ENCODE peak calls at places on chromosomes 2 and 18, in ten cellular contexts. A is sigmoid colon, U is tibial artery, F is BE2C, O is gastrocnemius medialis, M is A549, G is right lobe of liver, W is pancreas, C is mammary epithelial cell, E is cardiac muscle cell. P is an unnamed sample. For H3K4me1, the result is how much of the 10 kb centered on the place peaks cover.

GRCh38 chr2:111945444-111946293 is 47.3 kb downstream of the MERTK start:
- DNase-seq in U (no peak), C (no peak), G (no peak), O (no peak), A (no peak), M (no peak), W (no peak), E (no peak), F (no peak), P (no peak)

GRCh38 chr18:48711651-48712486 is 173.0 kb downstream of the CTIF start:
- DNase-seq in W (no peak), O (no peak), A (no peak), M (peak), U (no peak), G (no peak), E (peak), C (no peak), F (peak), P (no peak)

GRCh38 chr2:164205347-164205746 is 415.9 kb downstream of the GRB14 start:
- DNase-seq in W (no peak), E (peak), U (no peak), C (peak), M (no peak), G (no peak), A (no peak), O (no peak), F (no peak), P (no peak)

GRCh38 chr2:217219141-217219505 is 359.3 kb upstream of the TNP1 start:
- DNase-seq in A (no peak), U (no peak), C (no peak), O (no peak), G (no peak), E (no peak), M (no peak), W (no peak), F (no peak), P (no peak)

GRCh38 chr2:149291881-149292280 is 38.5 kb upstream of the LYPD6 start:
- DNase-seq in M (no peak), E (no peak), F (no peak), G (no peak), A (no peak), O (no peak), U (no peak), W (no peak), C (no peak), P (no peak)

GRCh38 chr2:142754182-142754581 is 123.3 kb upstream of the KYNU start:
- DNase-seq in M (no peak), U (no peak), E (no peak), A (no peak), C (no peak), G (no peak), O (no peak), F (no peak), W (no peak), P (no peak)

GRCh38 chr2:120735750-120736170 is at the start of gene GLI2:
- DNase-seq in G (no peak), U (peak), C (peak), A (peak), M (peak), E (peak), W (peak), F (peak), O (peak), P (peak)

GRCh38 chr2:135825855-135826190 is 11.2 kb downstream of the LCT start:
- DNase-seq in W (no peak), U (no peak), O (no peak), G (no peak), C (no peak), M (no peak), F (no peak), E (no peak), A (no peak), P (no peak)

GRCh38 chr2:1910562-1911256 is 166.4 kb upstream of the PXDN start:
- DNase-seq in M (no peak), U (no peak), F (no peak), W (no peak), A (no peak), G (no peak), C (no peak), O (no peak), E (no peak), P (no peak)

GRCh38 chr2:122478773-122479172 is 723.3 kb downstream of the TSN start:
- DNase-seq in F (no peak), A (no peak), E (peak), C (no peak), G (no peak), W (no peak), M (no peak), O (no peak), U (no peak), P (no peak)

GRCh38 chr2:38690499-38691420 is 24.8 kb downstream of the GALM start:
- DNase-seq in F (peak), O (no peak), U (no peak), E (peak), G (no peak), M (peak), C (peak), W (no peak), A (no peak), P (no peak)

GRCh38 chr18:58314284-58314683 is 270.3 kb downstream of the NEDD4L start:
- DNase-seq in W (peak), A (peak), C (peak), F (peak), G (peak), O (peak), E (peak), U (peak), M (no peak), P (peak)

GRCh38 chr2:236061497-236061896 is 106.7 kb downstream of the GBX2 start:
- DNase-seq in A (no peak), C (no peak), E (no peak), G (no peak), U (no peak), O (no peak), W (no peak), M (no peak), F (no peak), P (no peak)

GRCh38 chr2:176931588-176932563 is 280.7 kb upstream of the HNRNPA3 start:
- DNase-seq in F (no peak), G (no peak), C (peak), A (no peak), U (no peak), M (peak), E (peak), W (no peak), O (no peak), P (no peak)

GRCh38 chr18:70234667-70235459 is 29.4 kb upstream of the RTTN start:
- DNase-seq in U (no peak), F (no peak), W (no peak), M (peak), A (no peak), E (peak), C (no peak), O (no peak), G (no peak), P (no peak)

GRCh38 chr18:23573948-23574431 is 12.3 kb downstream of the NPC1 start:
- DNase-seq in W (no peak), C (peak), F (no peak), G (no peak), O (no peak), U (no peak), M (no peak), E (peak), A (no peak), P (no peak)

GRCh38 chr18:43396266-43396665 is 119.0 kb upstream of the SYT4 start:
- DNase-seq in G (no peak), W (no peak), E (peak), M (no peak), C (no peak), F (no peak), O (no peak), A (no peak), U (no peak), P (no peak)

GRCh38 chr2:112636605-112637288 is 9.0 kb upstream of the SLC20A1 start:
- DNase-seq in W (no peak), M (no peak), G (no peak), E (no peak), A (no peak), O (no peak), U (no peak), C (no peak), F (no peak), P (no peak)

GRCh38 chr2:102142829-102143449 is 393 bp downstream of the IL1R1 start:
- DNase-seq in F (no peak), U (no peak), W (no peak), E (peak), O (no peak), M (peak), C (peak), A (peak), G (peak), P (no peak)

GRCh38 chr18:31454066-31454708 is 6.6 kb downstream of the DSG3 start:
- DNase-seq in E (peak), C (peak), A (no peak), O (no peak), U (no peak), G (no peak), M (peak), F (no peak), W (no peak), P (no peak)

GRCh38 chr2:169247231-169247630 is 115.1 kb downstream of the LRP2 start:
- DNase-seq in G (no peak), E (no peak), C (no peak), A (no peak), O (no peak), W (no peak), U (no peak), M (no peak), F (no peak), P (no peak)

GRCh38 chr2:33681333-33681732 is 82.2 kb upstream of the FAM98A start:
- DNase-seq in E (no peak), W (no peak), U (no peak), A (no peak), G (no peak), O (no peak), F (no peak), M (no peak), C (no peak), P (no peak)

GRCh38 chr2:182717451-182718215 is 1.6 kb downstream of the DNAJC10 start:
- DNase-seq in F (no peak), E (no peak), A (no peak), O (no peak), U (no peak), C (no peak), W (no peak), G (no peak), M (no peak), P (no peak)

GRCh38 chr18:48616484-48617255 is 77.8 kb downstream of the CTIF start:
- DNase-seq in M (no peak), E (peak), W (no peak), G (peak), A (no peak), U (no peak), C (peak), F (no peak), O (no peak), P (no peak)

GRCh38 chr2:169768262-169768995 is 30.2 kb upstream of the SSB start:
- DNase-seq in F (no peak), U (no peak), M (no peak), E (no peak), A (no peak), W (peak), O (no peak), G (peak), C (no peak), P (no peak)

GRCh38 chr2:212484563-212485080 is 54.0 kb downstream of the ERBB4 start:
- DNase-seq in O (no peak), M (no peak), U (no peak), W (no peak), E (no peak), F (no peak), A (no peak), G (no peak), C (no peak), P (no peak)

GRCh38 chr2:71592181-71592711 is 138.9 kb downstream of the DYSF start:
- DNase-seq in G (no peak), W (no peak), C (no peak), M (no peak), E (no peak), U (no peak), F (no peak), O (no peak), A (no peak), P (no peak)

GRCh38 chr18:13316066-13316465 is 97.5 kb downstream of the LDLRAD4 start:
- DNase-seq in M (no peak), A (no peak), E (no peak), G (no peak), F (no peak), C (no peak), W (no peak), U (no peak), O (no peak), P (no peak)

GRCh38 chr2:149741646-149742045 is 154.1 kb upstream of the MMADHC start:
- DNase-seq in G (no peak), A (no peak), O (no peak), F (no peak), U (no peak), E (peak), M (no peak), W (no peak), C (peak), P (no peak)

GRCh38 chr2:109242654-109243331 is 113.8 kb downstream of the SH3RF3 start:
- DNase-seq in A (peak), C (peak), G (no peak), W (no peak), F (no peak), M (no peak), U (peak), E (peak), O (no peak), P (peak)

GRCh38 chr18:74622079-74622478 is 24.4 kb downstream of the ZNF407 start:
- DNase-seq in O (no peak), A (no peak), E (no peak), F (no peak), C (no peak), U (no peak), M (no peak), W (no peak), G (no peak), P (no peak)

GRCh38 chr2:218039171-218039570 is 29.9 kb upstream of the RUFY4 start:
- DNase-seq in W (no peak), E (no peak), U (no peak), G (no peak), M (no peak), A (no peak), F (no peak), O (no peak), C (peak), P (no peak)

GRCh38 chr2:109438773-109439191 is 175.0 kb downstream of the SEPTIN10 start:
- DNase-seq in E (peak), W (no peak), M (no peak), C (peak), G (peak), O (peak), A (peak), U (peak), F (no peak), P (peak)

GRCh38 chr2:152383702-152384101 is 48.7 kb downstream of the FMNL2 start:
- DNase-seq in C (no peak), E (no peak), W (no peak), F (no peak), U (no peak), G (no peak), A (no peak), O (no peak), M (no peak), P (no peak)

GRCh38 chr2:152376968-152377367 is 42.0 kb downstream of the FMNL2 start:
- DNase-seq in U (no peak), F (no peak), C (no peak), O (no peak), A (no peak), M (no peak), E (no peak), W (no peak), G (no peak), P (no peak)

GRCh38 chr2:152376385-152376784 is 41.4 kb downstream of the FMNL2 start:
- DNase-seq in U (no peak), E (no peak), F (no peak), G (no peak), W (peak), O (no peak), C (peak), A (no peak), M (no peak), P (no peak)

GRCh38 chr2:152379089-152379488 is 44.1 kb downstream of the FMNL2 start:
- DNase-seq in M (no peak), E (no peak), O (no peak), C (no peak), F (no peak), A (no peak), W (no peak), U (no peak), G (no peak), P (no peak)

DNA sequence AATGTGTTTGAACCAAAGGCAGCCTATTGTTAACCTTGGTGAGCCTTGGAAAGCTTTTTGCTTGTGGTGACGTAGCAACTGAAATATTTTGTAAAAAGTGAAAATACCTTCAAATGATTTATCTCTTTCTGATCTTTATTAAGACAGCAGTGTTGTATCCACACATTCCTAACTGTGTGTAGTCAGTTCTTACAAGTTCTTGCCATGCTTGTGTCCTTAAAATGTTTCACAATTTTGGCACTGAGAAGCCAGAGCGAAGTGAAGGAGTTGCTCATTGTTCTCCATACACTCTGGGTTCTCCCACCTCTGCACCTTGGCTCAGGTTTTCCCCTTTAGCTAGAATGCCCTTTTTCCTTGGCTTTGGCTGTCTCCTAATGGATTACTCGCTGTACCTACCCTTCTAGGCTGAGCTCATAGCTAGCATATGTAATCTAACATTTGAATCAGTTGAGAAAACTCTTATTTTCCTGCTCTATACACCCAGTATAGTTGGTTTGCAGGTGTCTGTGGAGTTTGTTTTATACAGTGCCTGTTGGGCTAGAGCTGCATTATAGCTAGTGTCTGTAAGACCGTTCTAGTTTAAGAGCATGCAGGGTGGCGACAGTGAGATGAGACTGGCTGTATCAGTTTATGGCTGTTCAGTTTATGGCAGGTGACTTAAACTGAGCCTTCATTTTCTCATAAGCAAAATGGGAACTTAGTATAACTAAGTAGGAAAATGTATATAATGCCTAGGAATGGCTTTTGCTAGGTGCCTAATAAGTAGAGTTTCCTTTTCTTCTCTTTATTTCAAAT is 45.5 kb downstream of the FMNL2 start:
- DNase-seq in E (no peak), C (no peak), W (no peak), U (no peak), O (no peak), G (no peak), M (no peak), F (no peak), A (no peak), P (no peak)
- H3K4me1 ChIP-seq in E (under half), C (under half), W (under half), U (under half), O (under half), G (under half), M (under half), F (under half), A (under half), P (under half)

DNA sequence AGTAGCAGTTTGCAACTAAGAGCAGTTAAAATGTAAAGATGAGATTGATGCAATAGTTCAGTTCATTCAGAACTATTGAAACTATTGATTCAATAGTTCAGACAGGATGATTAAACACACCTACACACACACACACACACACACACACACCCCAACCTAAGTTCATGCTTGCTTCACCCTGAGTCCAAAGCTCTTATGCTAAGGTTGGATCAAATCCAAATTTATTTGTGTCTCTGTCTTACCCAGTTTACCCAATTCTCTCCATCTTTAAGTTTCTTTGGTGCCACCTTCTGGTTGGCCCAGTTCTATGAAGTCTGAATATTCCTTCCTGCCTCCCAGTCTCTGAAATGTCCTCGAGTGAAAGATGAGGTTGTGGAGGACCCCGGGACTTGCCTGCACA is 5.1 kb downstream of the SERPINB8 start:
- DNase-seq in M (no peak), O (no peak), G (no peak), F (no peak), E (peak), A (no peak), U (no peak), W (no peak), C (peak), P (no peak)
- TF ChIP-seq CTCF in M (peak), O (no peak), G (peak), F (peak), E (peak), A (no peak), U (no peak), W (no peak), C (peak), P (no peak)

DNA sequence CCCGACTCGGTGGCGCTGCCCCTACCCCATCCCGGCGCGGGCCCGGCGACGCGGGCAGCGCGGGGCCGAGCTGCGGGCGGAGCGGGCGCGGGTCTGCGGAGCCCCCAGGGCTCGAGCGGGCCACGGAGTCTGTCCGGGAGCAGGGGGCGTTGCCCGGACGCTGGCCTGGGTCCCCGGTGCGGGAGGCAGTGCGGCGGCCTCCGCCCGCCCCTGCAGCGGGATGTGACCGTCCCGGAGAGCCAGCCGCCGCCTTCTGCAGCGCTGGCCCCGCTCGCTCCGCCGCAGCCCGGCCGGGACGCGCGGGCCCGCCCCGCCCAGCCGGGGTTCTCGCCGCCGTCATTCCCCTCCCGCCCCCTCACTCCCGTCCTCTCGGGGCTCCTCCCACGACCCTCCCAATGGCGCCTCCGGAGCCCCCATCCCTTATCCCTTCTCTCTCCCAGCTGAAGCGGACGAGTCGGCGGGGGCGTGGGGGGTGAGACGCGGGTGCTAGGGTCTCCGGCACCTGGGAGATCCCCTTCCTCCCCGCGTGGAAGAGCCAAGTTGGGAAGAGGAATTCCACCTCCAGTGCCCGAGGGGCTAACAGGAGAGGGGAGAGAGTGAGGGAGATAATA is at the start of gene FNDC4:
- DNase-seq in F (peak), W (peak), G (peak), U (no peak), M (peak), C (no peak), E (peak), O (no peak), A (peak), P (no peak)
- H3K4me3 ChIP-seq in F (peak), W (peak), G (peak), U (peak), M (peak), C (peak), E (peak), O (peak), A (peak), P (peak)

DNA sequence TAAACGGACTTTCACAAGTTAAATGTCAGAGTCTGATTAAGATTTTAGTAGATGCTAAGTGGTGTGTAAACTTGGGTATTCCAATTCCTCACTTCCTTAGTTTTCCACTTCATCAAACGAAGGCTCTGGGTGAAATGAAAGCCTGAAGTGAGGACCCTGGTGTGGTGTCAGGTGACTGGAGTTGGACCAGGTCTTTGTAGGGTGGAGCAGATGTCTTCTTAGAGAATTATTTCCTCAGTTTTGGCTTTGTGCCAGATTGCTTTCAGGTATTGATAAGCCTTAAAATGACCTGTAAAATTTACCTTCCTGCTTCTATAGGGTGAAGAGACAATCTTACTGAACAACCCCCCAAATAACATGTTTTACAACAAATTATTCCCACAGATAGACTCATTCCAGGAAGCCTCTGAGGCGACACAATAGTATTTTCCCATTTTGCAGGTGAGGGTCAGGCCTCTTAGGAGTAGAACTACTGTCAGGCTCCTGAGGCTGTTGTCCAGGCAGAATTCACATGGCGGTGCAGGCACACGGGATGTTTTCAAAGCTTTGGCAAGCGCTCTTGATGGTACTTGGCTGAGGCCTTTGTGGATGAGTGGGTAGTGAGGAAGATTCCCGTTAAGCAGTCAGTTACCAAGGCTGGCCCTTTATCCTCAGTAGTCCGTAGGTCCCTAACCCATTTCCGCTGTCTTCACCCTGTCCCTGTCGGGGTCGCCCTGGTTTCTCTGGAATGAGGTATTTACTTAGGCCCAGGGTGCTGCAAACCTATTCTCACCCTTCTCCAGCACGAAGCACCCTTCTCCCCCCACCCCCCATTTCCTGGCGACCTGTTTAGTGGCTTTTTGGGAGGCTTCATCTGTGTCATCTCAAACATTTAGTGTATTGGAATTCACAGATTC is 6.6 kb downstream of the RPS7 start:
- DNase-seq in A (no peak), E (no peak), C (no peak), M (no peak), U (no peak), W (no peak), O (no peak), F (no peak), G (no peak), P (no peak)
- H3K4me1 ChIP-seq in A (under half), E (under half), C (under half), M (half or more), U (under half), W (under half), O (under half), F (under half), G (under half), P (under half)

P was measured in ascending aorta.